ENCODE peak calls at places on chromosomes 7 and 10, in six cellular contexts. T is mucosa of descending colon, J is AG04450, Q is NB4, B is globus pallidus, M is NCI-H2029. Z is an unnamed sample.

GRCh38 chr10:121322046-121322445 is 276.2 kb downstream of the FGFR2 start:
- DNase-seq in Q (no peak), M (no peak), J (no peak), B (no peak), T (no peak), Z (no peak)

GRCh38 chr10:118692911-118693310 is 61.9 kb downstream of the CACUL1 start:
- DNase-seq in M (no peak), B (no peak), Q (no peak), J (peak), T (no peak), Z (no peak)

GRCh38 chr10:23120001-23120934 is 24.9 kb downstream of the MSRB2 start:
- DNase-seq in Q (no peak), B (peak), J (no peak), M (no peak), T (no peak), Z (no peak)

GRCh38 chr10:6700066-6700465 is 120.0 kb upstream of the PRKCQ start:
- DNase-seq in Q (no peak), T (no peak), M (no peak), B (no peak), J (no peak), Z (no peak)

GRCh38 chr7:82572195-82572880 is 128.8 kb upstream of the CACNA2D1 start:
- DNase-seq in T (peak), Q (peak), B (peak), J (peak), M (peak), Z (peak)

GRCh38 chr7:132771301-132771730 is 195.0 kb upstream of the PLXNA4 start:
- DNase-seq in T (no peak), J (no peak), Q (no peak), M (no peak), B (peak), Z (no peak)

GRCh38 chr7:84372712-84373111 is 178.1 kb upstream of the SEMA3A start:
- DNase-seq in B (no peak), J (no peak), Q (peak), T (no peak), M (no peak), Z (no peak)

GRCh38 chr10:128035557-128035973 is 90.7 kb downstream of the MKI67 start:
- DNase-seq in J (no peak), B (no peak), Q (peak), T (peak), M (no peak), Z (peak)

GRCh38 chr10:110481948-110482347 is 15.8 kb upstream of the DUSP5 start:
- DNase-seq in J (no peak), Q (no peak), M (no peak), B (no peak), T (no peak), Z (no peak)

GRCh38 chr7:28697898-28698563 is 260.1 kb downstream of the TRIL start:
- DNase-seq in J (no peak), M (no peak), Q (no peak), B (no peak), T (no peak), Z (no peak)

GRCh38 chr10:102167861-102168260 is 15.7 kb downstream of the NOLC1 start:
- DNase-seq in Q (no peak), M (no peak), J (no peak), T (no peak), B (no peak), Z (no peak)

GRCh38 chr10:130074639-130075038 is 36.0 kb downstream of the C10orf143 start:
- DNase-seq in Q (no peak), J (no peak), B (no peak), T (no peak), M (no peak), Z (no peak)

GRCh38 chr10:113027574-113028392 is 77.7 kb downstream of the TCF7L2 start:
- DNase-seq in T (no peak), J (no peak), B (peak), M (no peak), Q (peak), Z (no peak)

GRCh38 chr10:22491931-22492615 is 146.8 kb downstream of the SPAG6 start:
- DNase-seq in T (no peak), M (no peak), B (no peak), Q (peak), J (no peak), Z (no peak)

GRCh38 chr7:47711776-47712175 is 129.9 kb upstream of the TNS3 start:
- DNase-seq in J (no peak), B (no peak), Q (no peak), T (no peak), M (no peak), Z (no peak)

GRCh38 chr7:151381333-151382078 is 28.3 kb downstream of the WDR86 start:
- DNase-seq in J (no peak), M (peak), B (no peak), T (no peak), Q (no peak), Z (peak)

GRCh38 chr10:110765513-110766375 is 106.0 kb upstream of the PDCD4 start:
- DNase-seq in J (no peak), B (no peak), M (no peak), Q (peak), T (no peak), Z (no peak)

GRCh38 chr7:22728416-22729029 is 1.5 kb downstream of the IL6 start:
- DNase-seq in T (no peak), J (no peak), M (no peak), Q (peak), B (no peak), Z (no peak)